ENCODE peak calls at places on chromosomes 5 and 9, in six cellular contexts. N is A549, R is HepG2, M is GM12878, V is HCT116, P is SK-N-SH. U is an unnamed sample. For H3K9me3, the result is how much of the 10 kb centered on the place peaks cover.

GRCh38 chr5:149464796-149465489 is 85.9 kb upstream of the IL17B start:
- DNase-seq in N (no peak), V (no peak), R (no peak), P (no peak), M (no peak), U (no peak)

GRCh38 chr9:107484117-107484723 is 5.3 kb downstream of the KLF4 start:
- DNase-seq in M (peak), N (peak), P (peak), V (peak), R (peak), U (no peak)

GRCh38 chr5:143045062-143045461 is 274.9 kb downstream of the ARHGAP26 start:
- DNase-seq in R (no peak), N (no peak), M (no peak), V (no peak), P (no peak), U (no peak)

GRCh38 chr9:117247271-117247670 is 167.6 kb downstream of the ASTN2 start:
- DNase-seq in P (peak), V (no peak), N (peak), M (no peak), R (peak), U (no peak)

GRCh38 chr5:34550977-34551376 is 105.2 kb upstream of the RAI14 start:
- DNase-seq in P (no peak), M (no peak), V (no peak), R (no peak), N (no peak), U (no peak)

GRCh38 chr5:14029185-14029584 is 84.7 kb upstream of the DNAH5 start:
- DNase-seq in P (no peak), N (no peak), R (no peak), M (no peak), V (no peak), U (no peak)

GRCh38 chr9:35220659-35221338 is 59.0 kb downstream of the UNC13B start:
- DNase-seq in P (no peak), N (no peak), V (no peak), R (no peak), M (no peak), U (no peak)

GRCh38 chr5:157592594-157592993 is 17.0 kb upstream of the ADAM19 start:
- DNase-seq in N (no peak), P (no peak), M (no peak), R (no peak), V (no peak), U (no peak)

GRCh38 chr5:60797482-60798153 is 46.5 kb downstream of the ELOVL7 start:
- DNase-seq in V (no peak), P (no peak), N (no peak), R (no peak), M (no peak), U (no peak)

GRCh38 chr5:102678267-102679058 is 76.6 kb upstream of the PAM start:
- DNase-seq in M (no peak), R (no peak), P (no peak), V (no peak), N (no peak), U (no peak)

GRCh38 chr5:150860422-150860821 is 14.1 kb downstream of the IRGM start:
- DNase-seq in N (no peak), M (no peak), V (no peak), R (peak), P (no peak), U (no peak)
- H3K9me3 ChIP-seq in N (under half), M (under half), V (under half), R (under half), P (under half), U (under half)

GRCh38 chr5:167912944-167913343 is 378.5 kb upstream of the WWC1 start:
- DNase-seq in P (no peak), N (no peak), R (no peak), M (no peak), V (no peak), U (no peak)

GRCh38 chr5:167918492-167919267 is 372.8 kb upstream of the WWC1 start:
- DNase-seq in V (no peak), N (no peak), M (no peak), R (no peak), P (peak), U (no peak)

GRCh38 chr5:167916261-167916660 is 375.2 kb upstream of the WWC1 start:
- DNase-seq in M (no peak), R (no peak), N (no peak), P (no peak), V (no peak), U (no peak)

GRCh38 chr5:167919268-167919560 is 372.2 kb upstream of the WWC1 start:
- DNase-seq in M (no peak), V (no peak), N (no peak), R (no peak), P (no peak), U (no peak)

DNA sequence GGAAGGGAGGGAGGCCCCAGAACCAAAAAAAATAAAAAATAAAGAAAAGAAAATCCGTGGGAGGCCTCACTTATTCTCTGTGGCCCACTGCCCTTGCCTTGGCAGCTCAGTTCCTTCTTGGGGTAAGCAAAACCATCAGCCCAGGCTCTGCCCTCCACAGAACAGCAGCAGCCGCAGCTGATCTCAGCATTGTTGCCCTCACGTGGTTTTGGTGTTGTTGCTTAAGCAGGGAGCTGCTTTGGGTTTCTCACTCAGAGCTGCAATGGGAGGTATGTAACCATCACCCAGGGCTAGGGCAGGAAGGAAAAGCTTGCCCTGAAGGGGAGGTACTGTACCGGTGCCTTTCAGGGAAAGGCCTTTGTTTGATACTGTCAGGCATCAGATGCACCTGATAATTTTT is 374.7 kb upstream of the WWC1 start:
- DNase-seq in N (no peak), P (no peak), M (no peak), V (no peak), R (no peak), U (no peak)
- TF ChIP-seq REST in N (no peak), P (no peak), M (no peak), V (no peak), R (no peak), U (no peak)

GRCh38 chr5:95892784-95893354 is 68.8 kb downstream of the ELL2 start:
- DNase-seq in R (peak), P (peak), V (peak), M (no peak), N (peak), U (no peak)

GRCh38 chr5:95891499-95891898 is 69.0 kb upstream of the GLRX start:
- DNase-seq in R (no peak), N (no peak), P (no peak), V (no peak), M (no peak), U (no peak)

GRCh38 chr5:95895771-95896170 is 65.9 kb downstream of the ELL2 start:
- DNase-seq in P (no peak), V (no peak), M (no peak), N (no peak), R (no peak), U (no peak)

GRCh38 chr5:95899040-95899439 is 62.6 kb downstream of the ELL2 start:
- DNase-seq in P (no peak), M (no peak), V (no peak), R (no peak), N (no peak), U (no peak)

DNA sequence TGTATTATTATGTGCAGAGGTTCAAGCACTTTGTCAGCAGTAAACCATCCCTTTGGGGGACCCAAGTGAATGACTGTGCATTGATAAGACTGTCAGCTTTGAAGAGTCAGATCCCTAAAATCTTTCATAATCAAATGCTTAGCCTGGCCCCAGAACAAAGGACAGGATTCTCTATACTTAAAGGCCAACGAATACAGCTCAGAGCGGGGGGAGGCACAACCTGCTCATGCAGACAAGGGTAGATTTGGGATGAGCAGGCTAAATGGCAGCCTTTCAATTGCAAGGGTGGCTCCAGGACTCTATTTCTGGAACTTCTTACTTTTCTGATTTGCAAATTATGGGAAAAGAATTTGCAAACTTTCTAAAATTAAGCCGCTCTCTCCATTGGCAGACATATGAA is 66.4 kb downstream of the ELL2 start:
- DNase-seq in V (no peak), R (no peak), M (no peak), N (no peak), P (no peak), U (no peak)
- H3K27ac ChIP-seq in V (no peak), R (no peak), M (no peak), N (no peak), P (no peak), U (no peak)

GRCh38 chr9:135254176-135255032 is 166.9 kb downstream of the OLFM1 start:
- DNase-seq in V (no peak), R (no peak), M (no peak), P (no peak), N (no peak), U (no peak)
- H3K9me3 ChIP-seq in V (under half), R (under half), M (under half), P (under half), N (under half), U (under half)

GRCh38 chr5:128644863-128645262 is 106.8 kb upstream of the FBN2 start:
- DNase-seq in M (no peak), R (no peak), V (no peak), N (no peak), P (no peak), U (no peak)
- TF ChIP-seq REST in M (no peak), R (no peak), V (no peak), N (no peak), P (no peak), U (no peak)

GRCh38 chr5:56328753-56329560 is 95.8 kb upstream of the ANKRD55 start:
- DNase-seq in R (peak), N (no peak), M (peak), V (no peak), P (no peak), U (no peak)

GRCh38 chr5:56326116-56326515 is 93.0 kb upstream of the ANKRD55 start:
- DNase-seq in V (no peak), P (no peak), N (no peak), R (no peak), M (no peak), U (no peak)

GRCh38 chr5:56329652-56330051 is 96.5 kb upstream of the ANKRD55 start:
- DNase-seq in M (peak), N (no peak), R (peak), P (no peak), V (no peak), U (no peak)

GRCh38 chr5:56326770-56327169 is 93.6 kb upstream of the ANKRD55 start:
- DNase-seq in N (no peak), V (no peak), P (no peak), M (no peak), R (no peak), U (no peak)

GRCh38 chr5:56327810-56328209 is 94.7 kb upstream of the ANKRD55 start:
- DNase-seq in P (no peak), N (no peak), R (no peak), V (no peak), M (peak), U (no peak)
- H3K27ac ChIP-seq in P (no peak), N (peak), R (no peak), V (no peak), M (no peak), U (no peak)

GRCh38 chr9:135641745-135642144 is 2.4 kb upstream of the GLT6D1 start:
- DNase-seq in R (no peak), P (no peak), N (no peak), M (no peak), V (no peak), U (no peak)

GRCh38 chr9:135647897-135648296 is 8.6 kb upstream of the GLT6D1 start:
- DNase-seq in V (no peak), M (no peak), P (no peak), N (no peak), R (no peak), U (no peak)

GRCh38 chr9:135641047-135641446 is 1.7 kb upstream of the GLT6D1 start:
- DNase-seq in V (no peak), R (no peak), M (no peak), P (no peak), N (no peak), U (no peak)

GRCh38 chr9:135648494-135649410 is 9.4 kb upstream of the GLT6D1 start:
- DNase-seq in R (no peak), N (no peak), P (no peak), V (no peak), M (no peak), U (no peak)

DNA sequence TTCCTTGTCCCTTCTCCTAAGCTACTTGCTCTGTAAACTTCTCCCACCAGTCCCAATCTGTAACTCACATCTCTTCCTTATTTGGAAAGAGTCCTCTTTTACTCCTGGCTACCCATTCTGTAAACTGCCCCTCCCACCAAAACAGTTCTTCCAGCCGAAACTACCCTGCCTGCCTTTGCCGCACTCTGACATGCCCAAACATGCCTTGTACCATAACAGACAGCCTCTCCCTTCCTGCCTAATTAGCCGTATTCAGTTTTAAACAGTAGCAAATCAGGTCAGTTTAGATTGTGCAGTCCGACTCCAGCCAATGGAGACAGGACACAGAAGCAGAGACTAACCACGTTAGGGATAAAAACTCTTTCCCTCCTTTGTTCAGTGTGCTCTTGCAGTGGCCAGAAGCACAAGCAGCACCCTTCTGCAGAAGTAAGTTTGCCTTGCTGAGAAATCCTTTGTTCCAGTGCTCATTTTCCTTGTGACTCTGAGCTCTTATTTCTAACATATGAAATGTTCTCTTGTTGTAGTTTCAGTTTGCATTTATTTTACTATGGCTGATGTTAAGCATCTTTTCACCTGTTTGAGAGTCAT is 5.4 kb upstream of the GLT6D1 start:
- DNase-seq in M (no peak), R (no peak), N (no peak), P (no peak), V (no peak), U (no peak)
- H3K9me3 ChIP-seq in M (under half), R (half or more), N (half or more), P (under half), V (under half), U (under half)

GRCh38 chr5:151216781-151217180 is 7.1 kb downstream of the CCDC69 start:
- DNase-seq in P (no peak), M (no peak), V (no peak), N (no peak), R (no peak), U (no peak)

GRCh38 chr5:151219138-151219537 is 4.8 kb downstream of the CCDC69 start:
- DNase-seq in V (no peak), R (no peak), M (no peak), N (no peak), P (no peak), U (no peak)

GRCh38 chr5:151215546-151215880 is 8.4 kb downstream of the CCDC69 start:
- DNase-seq in R (no peak), V (no peak), N (no peak), M (no peak), P (no peak), U (no peak)

GRCh38 chr5:151219789-151220188 is 4.1 kb downstream of the CCDC69 start:
- DNase-seq in P (no peak), N (no peak), R (no peak), V (no peak), M (no peak), U (no peak)

DNA sequence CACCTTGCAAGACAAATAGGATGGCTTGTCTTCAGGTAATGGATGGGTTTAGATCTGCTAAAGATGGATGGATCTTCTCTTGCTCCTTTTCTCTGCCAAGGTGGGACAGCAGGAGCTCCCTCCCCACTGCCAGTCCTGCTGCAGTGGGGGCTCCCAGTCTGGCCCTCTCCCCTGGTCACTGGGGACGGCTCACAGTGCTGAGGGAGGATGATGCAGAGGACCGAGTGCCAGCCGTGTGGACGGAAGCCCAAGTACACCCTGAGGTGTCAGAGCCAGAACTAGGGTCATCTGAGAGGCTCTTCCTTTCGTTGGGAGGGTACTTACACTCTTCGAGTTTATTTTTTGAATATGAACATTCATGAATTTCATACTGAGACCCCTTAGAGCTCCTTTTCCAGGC is 5.7 kb downstream of the CCDC69 start:
- DNase-seq in P (no peak), R (no peak), M (no peak), V (no peak), N (no peak), U (no peak)
- TF ChIP-seq REST in P (no peak), R (no peak), M (no peak), V (no peak), N (no peak), U (no peak)